ENCODE peak calls at places on chromosomes 5 and 9, in ten cellular contexts. J, K, B, X, S, Y, N, L, E and D are unnamed samples.

GRCh38 chr5:168601972-168602371 is 22.8 kb upstream of the PANK3 start:
- DNase-seq in J (no peak), K (no peak), B (no peak), X (no peak), S (no peak), Y (no peak), N (no peak), L (no peak), E (no peak), D (no peak)

GRCh38 chr9:135499326-135500070 is 984 bp upstream of the MRPS2 start:
- DNase-seq in J (peak; percentile 97), K (peak; percentile 93), B (peak; percentile 85), X (peak; percentile 97), S (peak; percentile 98), Y (peak; percentile 95), N (peak; percentile 84), L (peak; percentile 96), E (peak; percentile 80), D (peak; percentile 76)

GRCh38 chr5:16437974-16438373 is 27.6 kb downstream of the ZNF622 start:
- DNase-seq in J (no peak), K (no peak), B (no peak), X (no peak), S (no peak), Y (peak; percentile 9), N (peak; percentile 27), L (no peak), E (no peak), D (no peak)

GRCh38 chr9:21989440-21990189 is 4.6 kb downstream of the CDKN2A start:
- DNase-seq in J (no peak), K (no peak), B (no peak), X (no peak), S (no peak), Y (no peak), N (no peak), L (no peak), E (no peak), D (no peak)

GRCh38 chr5:170752257-170753215 is 31.0 kb upstream of the GABRP start:
- DNase-seq in J (no peak), K (no peak), B (no peak), X (peak; percentile 88), S (no peak), Y (no peak), N (no peak), L (no peak), E (no peak), D (no peak)

GRCh38 chr9:25260056-25260455 is 418.2 kb downstream of the TUSC1 start:
- DNase-seq in J (no peak), K (no peak), B (no peak), X (no peak), S (no peak), Y (no peak), N (no peak), L (no peak), E (no peak), D (no peak)

GRCh38 chr5:68047035-68047434 is 168.5 kb upstream of the PIK3R1 start:
- DNase-seq in J (no peak), K (no peak), B (no peak), X (no peak), S (no peak), Y (peak; percentile 50), N (no peak), L (no peak), E (no peak), D (no peak)

GRCh38 chr5:78345485-78345884 is 14.9 kb upstream of the SCAMP1 start:
- DNase-seq in J (no peak), K (no peak), B (no peak), X (no peak), S (no peak), Y (peak; percentile 72), N (no peak), L (no peak), E (no peak), D (no peak)

GRCh38 chr9:128103589-128103962 is 24.0 kb downstream of the PTGES2 start:
- DNase-seq in J (no peak), K (no peak), B (peak; percentile 41), X (peak; percentile 38), S (no peak), Y (no peak), N (no peak), L (no peak), E (no peak), D (no peak)

GRCh38 chr5:124440471-124440870 is 306.0 kb downstream of the ZNF608 start:
- DNase-seq in J (no peak), K (no peak), B (no peak), X (no peak), S (no peak), Y (no peak), N (no peak), L (no peak), E (no peak), D (no peak)

GRCh38 chr5:94776167-94776566 is 157.7 kb downstream of the SLF1 start:
- DNase-seq in J (no peak), K (no peak), B (no peak), X (no peak), S (no peak), Y (no peak), N (no peak), L (no peak), E (no peak), D (no peak)

GRCh38 chr5:140556438-140556837 is 835 bp downstream of the SRA1 start:
- DNase-seq in J (no peak), K (no peak), B (no peak), X (no peak), S (no peak), Y (peak; percentile 50), N (no peak), L (no peak), E (no peak), D (no peak)

GRCh38 chr5:135350536-135350935 is 48.5 kb downstream of the MACROH2A1 start:
- DNase-seq in J (no peak), K (no peak), B (no peak), X (no peak), S (no peak), Y (no peak), N (no peak), L (no peak), E (no peak), D (no peak)

GRCh38 chr5:135356522-135357318 is 42.3 kb downstream of the MACROH2A1 start:
- DNase-seq in J (peak; percentile 79), K (peak; percentile 75), B (no peak), X (peak; percentile 81), S (peak; percentile 89), Y (peak; percentile 96), N (no peak), L (peak; percentile 83), E (no peak), D (no peak)

GRCh38 chr5:135349886-135350285 is 49.1 kb downstream of the MACROH2A1 start:
- DNase-seq in J (no peak), K (no peak), B (no peak), X (peak; percentile 74), S (no peak), Y (no peak), N (no peak), L (no peak), E (no peak), D (no peak)

GRCh38 chr5:135355182-135355581 is 43.8 kb downstream of the MACROH2A1 start:
- DNase-seq in J (no peak), K (no peak), B (no peak), X (no peak), S (peak; percentile 2), Y (peak; percentile 9), N (no peak), L (no peak), E (no peak), D (no peak)

GRCh38 chr5:135353952-135354721 is 44.9 kb downstream of the MACROH2A1 start:
- DNase-seq in J (no peak), K (no peak), B (no peak), X (peak; percentile 76), S (peak; percentile 63), Y (peak; percentile 88), N (no peak), L (no peak), E (no peak), D (no peak)
- H3K27ac ChIP-seq in J (no peak overlapping the region), K (no peak overlapping the region), B (no peak overlapping the region), X (peak overlapping the region; percentile 59), S (peak overlapping the region; percentile 73), Y (no peak overlapping the region), N (no peak overlapping the region), L (no peak overlapping the region), E (no peak overlapping the region), D (no peak overlapping the region)

GRCh38 chr5:158205992-158206391 is 347.0 kb upstream of the CLINT1 start:
- DNase-seq in J (no peak), K (no peak), B (no peak), X (no peak), S (no peak), Y (no peak), N (no peak), L (no peak), E (no peak), D (no peak)
- H3K4me3 ChIP-seq in J (no peak overlapping the region), K (no peak overlapping the region), B (no peak overlapping the region), X (no peak overlapping the region), S (no peak overlapping the region), Y (no peak overlapping the region), N (no peak overlapping the region), L (no peak overlapping the region), E (no peak overlapping the region), D (no peak overlapping the region)

DNA sequence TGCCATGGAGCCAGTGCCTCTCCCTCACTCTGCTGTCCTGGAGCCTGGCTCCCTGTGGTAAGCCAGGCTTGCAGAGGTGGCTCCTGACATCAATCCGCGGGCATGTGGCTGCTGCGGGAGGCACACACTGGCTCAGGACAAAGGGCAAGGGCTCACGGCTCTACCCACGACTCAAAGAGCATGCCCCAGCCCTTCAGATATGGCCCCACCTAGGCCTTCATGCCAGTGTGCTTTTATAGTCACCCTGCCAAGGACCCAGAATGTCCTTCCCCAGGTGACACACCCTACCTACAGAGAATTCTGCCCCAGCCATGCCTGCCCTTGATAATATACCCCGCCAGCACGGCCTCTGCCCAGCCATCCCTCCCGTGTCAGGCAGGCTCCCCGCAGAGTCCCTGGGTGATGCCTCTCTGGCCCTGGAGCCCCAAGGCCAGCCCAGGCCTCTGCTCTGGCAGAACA is 1.6 kb downstream of the MGAT4B start:
- DNase-seq in J (no peak), K (no peak), B (no peak), X (no peak), S (peak; percentile 66), Y (no peak), N (no peak), L (no peak), E (no peak), D (no peak)
- H3K4me1 ChIP-seq in J (peaks cover 41% of the 10 kb centered on the region), K (peaks cover 41% of the 10 kb centered on the region), B (peaks cover 42% of the 10 kb centered on the region), X (peaks cover 13% of the 10 kb centered on the region), S (peaks cover 50% of the 10 kb centered on the region), Y (peaks cover 22% of the 10 kb centered on the region), N (peaks cover 44% of the 10 kb centered on the region), L (peaks cover 63% of the 10 kb centered on the region), E (peaks cover 19% of the 10 kb centered on the region), D (peaks cover 15% of the 10 kb centered on the region)

GRCh38 chr5:61724102-61724501 is 392.0 kb downstream of the ZSWIM6 start:
- DNase-seq in J (no peak), K (no peak), B (no peak), X (no peak), S (no peak), Y (no peak), N (no peak), L (no peak), E (no peak), D (no peak)

DNA sequence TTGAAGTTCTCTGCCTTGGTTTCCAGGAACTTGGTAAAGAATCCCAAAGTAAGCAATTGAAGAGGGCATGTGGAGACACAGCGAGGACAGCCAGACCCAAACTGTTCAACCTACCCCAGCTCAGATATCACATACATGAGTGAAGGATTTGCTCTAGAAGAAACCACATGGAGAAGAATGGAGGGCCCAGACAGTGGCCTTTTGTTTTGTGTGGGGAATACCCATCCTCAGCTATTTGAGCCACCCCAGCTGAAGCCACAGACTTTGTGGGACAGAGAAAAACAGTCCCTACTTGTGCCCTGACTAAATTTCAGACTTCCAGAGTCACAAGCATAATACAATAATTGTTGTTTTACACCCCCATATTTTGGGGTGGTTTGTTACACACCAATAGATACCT is 387.1 kb downstream of the ZSWIM6 start:
- DNase-seq in J (no peak), K (no peak), B (no peak), X (no peak), S (no peak), Y (no peak), N (no peak), L (no peak), E (no peak), D (no peak)
- H3K27ac ChIP-seq in J (no peak overlapping the region), K (no peak overlapping the region), B (no peak overlapping the region), X (no peak overlapping the region), S (no peak overlapping the region), Y (no peak overlapping the region), N (no peak overlapping the region), L (no peak overlapping the region), E (no peak overlapping the region), D (no peak overlapping the region)